ENCODE peak calls at places on chromosomes 5 and 9, in seven cellular contexts. One of them, this sample, is unnamed.

GRCh38 chr9:85425153-85425611 is 316.6 kb downstream of the AGTPBP1 start:
- DNase-seq in heart right ventricle: peak
- DNase-seq in IMR-90: no peak
- DNase-seq in upper lobe of right lung: peak
- DNase-seq in sigmoid colon: no peak
- DNase-seq in pancreas: peak
- DNase-seq in H9: peak
- DNase-seq in this sample: no peak

GRCh38 chr9:88991066-88992030 is at the start of gene S1PR3:
- DNase-seq in heart right ventricle: peak
- DNase-seq in IMR-90: no peak
- DNase-seq in upper lobe of right lung: peak
- DNase-seq in sigmoid colon: peak
- DNase-seq in pancreas: peak
- DNase-seq in H9: peak
- DNase-seq in this sample: no peak

GRCh38 chr5:121108725-121109124 is 644.6 kb downstream of the PRR16 start:
- DNase-seq in heart right ventricle: no peak
- DNase-seq in IMR-90: no peak
- DNase-seq in upper lobe of right lung: no peak
- DNase-seq in sigmoid colon: no peak
- DNase-seq in pancreas: no peak
- DNase-seq in H9: peak
- DNase-seq in this sample: no peak

GRCh38 chr9:110261631-110262030 is 5.3 kb upstream of the TXN start:
- DNase-seq in heart right ventricle: no peak
- DNase-seq in IMR-90: peak
- DNase-seq in upper lobe of right lung: no peak
- DNase-seq in sigmoid colon: no peak
- DNase-seq in pancreas: no peak
- DNase-seq in H9: no peak
- DNase-seq in this sample: no peak

GRCh38 chr5:91956738-91957137 is 573.6 kb upstream of the ARRDC3 start:
- DNase-seq in heart right ventricle: no peak
- DNase-seq in IMR-90: no peak
- DNase-seq in upper lobe of right lung: no peak
- DNase-seq in sigmoid colon: no peak
- DNase-seq in pancreas: no peak
- DNase-seq in H9: peak
- DNase-seq in this sample: no peak

GRCh38 chr9:112233769-112234168 is 58.7 kb upstream of the SUSD1 start:
- DNase-seq in heart right ventricle: no peak
- DNase-seq in IMR-90: peak
- DNase-seq in upper lobe of right lung: no peak
- DNase-seq in sigmoid colon: no peak
- DNase-seq in pancreas: no peak
- DNase-seq in H9: no peak
- DNase-seq in this sample: no peak

GRCh38 chr5:172941067-172941516 is 18.1 kb upstream of the RPL26L1 start:
- DNase-seq in heart right ventricle: no peak
- DNase-seq in IMR-90: no peak
- DNase-seq in upper lobe of right lung: no peak
- DNase-seq in sigmoid colon: no peak
- DNase-seq in pancreas: peak
- DNase-seq in H9: no peak
- DNase-seq in this sample: no peak

GRCh38 chr5:96432245-96433065 is 593 bp downstream of the PCSK1 start:
- DNase-seq in heart right ventricle: no peak
- DNase-seq in IMR-90: no peak
- DNase-seq in upper lobe of right lung: no peak
- DNase-seq in sigmoid colon: no peak
- DNase-seq in pancreas: peak
- DNase-seq in H9: peak
- DNase-seq in this sample: no peak

GRCh38 chr9:68996457-68996856 is 17.5 kb downstream of the PRKACG start:
- DNase-seq in heart right ventricle: no peak
- DNase-seq in IMR-90: no peak
- DNase-seq in upper lobe of right lung: no peak
- DNase-seq in sigmoid colon: no peak
- DNase-seq in pancreas: no peak
- DNase-seq in H9: no peak
- DNase-seq in this sample: no peak

GRCh38 chr5:122170630-122171029 is 41.3 kb downstream of the ZNF474 start:
- DNase-seq in heart right ventricle: no peak
- DNase-seq in IMR-90: peak
- DNase-seq in upper lobe of right lung: no peak
- DNase-seq in sigmoid colon: no peak
- DNase-seq in pancreas: no peak
- DNase-seq in H9: peak
- DNase-seq in this sample: no peak

GRCh38 chr9:37453827-37454226 is 11.4 kb downstream of the ZBTB5 start:
- DNase-seq in heart right ventricle: no peak
- DNase-seq in IMR-90: no peak
- DNase-seq in upper lobe of right lung: no peak
- DNase-seq in sigmoid colon: no peak
- DNase-seq in pancreas: no peak
- DNase-seq in H9: no peak
- DNase-seq in this sample: no peak

GRCh38 chr9:37456808-37457207 is 8.4 kb downstream of the ZBTB5 start:
- DNase-seq in heart right ventricle: no peak
- DNase-seq in IMR-90: no peak
- DNase-seq in upper lobe of right lung: no peak
- DNase-seq in sigmoid colon: no peak
- DNase-seq in pancreas: no peak
- DNase-seq in H9: no peak
- DNase-seq in this sample: no peak

GRCh38 chr9:37452611-37453010 is 12.6 kb downstream of the ZBTB5 start:
- DNase-seq in heart right ventricle: no peak
- DNase-seq in IMR-90: no peak
- DNase-seq in upper lobe of right lung: no peak
- DNase-seq in sigmoid colon: no peak
- DNase-seq in pancreas: no peak
- DNase-seq in H9: no peak
- DNase-seq in this sample: no peak

GRCh38 chr9:37455884-37456647 is 9.2 kb downstream of the ZBTB5 start:
- DNase-seq in heart right ventricle: no peak
- DNase-seq in IMR-90: no peak
- DNase-seq in upper lobe of right lung: no peak
- DNase-seq in sigmoid colon: no peak
- DNase-seq in pancreas: no peak
- DNase-seq in H9: no peak
- DNase-seq in this sample: no peak

DNA sequence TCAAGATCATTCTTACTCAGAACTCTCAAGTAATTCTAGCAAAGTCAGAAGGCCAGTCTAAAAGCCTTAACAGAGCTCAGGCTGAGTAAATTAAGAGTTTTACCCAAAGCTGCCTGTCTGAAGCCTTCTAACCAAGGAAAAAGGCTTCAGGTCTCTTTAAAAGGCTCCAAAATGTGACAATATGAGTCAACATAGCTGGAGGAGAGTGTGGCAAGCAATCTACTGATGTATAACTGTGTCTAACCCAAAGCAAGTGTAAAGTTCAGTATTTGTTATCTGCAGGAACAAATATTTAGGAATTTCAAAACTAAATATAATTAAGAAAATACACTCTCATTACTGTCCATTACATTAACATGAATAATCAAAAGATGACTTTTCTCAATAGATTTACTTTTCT is 11.0 kb downstream of the ZBTB5 start:
- DNase-seq in heart right ventricle: no peak
- DNase-seq in IMR-90: peak
- DNase-seq in upper lobe of right lung: no peak
- DNase-seq in sigmoid colon: no peak
- DNase-seq in pancreas: no peak
- DNase-seq in H9: no peak
- DNase-seq in this sample: no peak
- TF ChIP-seq CTCF in heart right ventricle: no peak
- TF ChIP-seq CTCF in IMR-90: no peak
- TF ChIP-seq CTCF in upper lobe of right lung: no peak
- TF ChIP-seq CTCF in sigmoid colon: no peak
- TF ChIP-seq CTCF in pancreas: no peak
- TF ChIP-seq CTCF in H9: no peak
- TF ChIP-seq CTCF in this sample: no peak

GRCh38 chr5:142674438-142675210 is 11.3 kb downstream of the FGF1 start:
- DNase-seq in heart right ventricle: peak
- DNase-seq in IMR-90: peak
- DNase-seq in upper lobe of right lung: no peak
- DNase-seq in sigmoid colon: no peak
- DNase-seq in pancreas: no peak
- DNase-seq in H9: no peak
- DNase-seq in this sample: no peak

GRCh38 chr5:142678615-142679014 is 7.3 kb downstream of the FGF1 start:
- DNase-seq in heart right ventricle: no peak
- DNase-seq in IMR-90: no peak
- DNase-seq in upper lobe of right lung: no peak
- DNase-seq in sigmoid colon: no peak
- DNase-seq in pancreas: no peak
- DNase-seq in H9: no peak
- DNase-seq in this sample: no peak

GRCh38 chr5:142677212-142677611 is 8.7 kb downstream of the FGF1 start:
- DNase-seq in heart right ventricle: no peak
- DNase-seq in IMR-90: peak
- DNase-seq in upper lobe of right lung: no peak
- DNase-seq in sigmoid colon: no peak
- DNase-seq in pancreas: no peak
- DNase-seq in H9: no peak
- DNase-seq in this sample: no peak

GRCh38 chr5:142671801-142672200 is 14.1 kb downstream of the FGF1 start:
- DNase-seq in heart right ventricle: no peak
- DNase-seq in IMR-90: peak
- DNase-seq in upper lobe of right lung: no peak
- DNase-seq in sigmoid colon: no peak
- DNase-seq in pancreas: no peak
- DNase-seq in H9: no peak
- DNase-seq in this sample: no peak

GRCh38 chr5:142675211-142675599 is 10.7 kb downstream of the FGF1 start:
- DNase-seq in heart right ventricle: no peak
- DNase-seq in IMR-90: no peak
- DNase-seq in upper lobe of right lung: no peak
- DNase-seq in sigmoid colon: no peak
- DNase-seq in pancreas: no peak
- DNase-seq in H9: no peak
- DNase-seq in this sample: no peak
- H3K27ac ChIP-seq in heart right ventricle: peak
- H3K27ac ChIP-seq in IMR-90: no peak
- H3K27ac ChIP-seq in upper lobe of right lung: no peak
- H3K27ac ChIP-seq in sigmoid colon: no peak
- H3K27ac ChIP-seq in pancreas: no peak
- H3K27ac ChIP-seq in H9: no peak
- H3K27ac ChIP-seq in this sample: no peak

GRCh38 chr5:32076699-32077695 is 97.1 kb downstream of the GOLPH3 start:
- DNase-seq in heart right ventricle: peak
- DNase-seq in IMR-90: peak
- DNase-seq in upper lobe of right lung: no peak
- DNase-seq in sigmoid colon: no peak
- DNase-seq in pancreas: no peak
- DNase-seq in H9: no peak
- DNase-seq in this sample: peak
- TF ChIP-seq CTCF in heart right ventricle: peak
- TF ChIP-seq CTCF in IMR-90: peak
- TF ChIP-seq CTCF in upper lobe of right lung: peak
- TF ChIP-seq CTCF in sigmoid colon: peak
- TF ChIP-seq CTCF in pancreas: peak
- TF ChIP-seq CTCF in H9: peak
- TF ChIP-seq CTCF in this sample: peak

GRCh38 chr9:37995348-37995737 is 73.7 kb downstream of the SHB start:
- DNase-seq in heart right ventricle: no peak
- DNase-seq in IMR-90: no peak
- DNase-seq in upper lobe of right lung: no peak
- DNase-seq in sigmoid colon: no peak
- DNase-seq in pancreas: peak
- DNase-seq in H9: no peak
- DNase-seq in this sample: no peak

GRCh38 chr9:37997636-37998374 is 71.2 kb downstream of the SHB start:
- DNase-seq in heart right ventricle: no peak
- DNase-seq in IMR-90: no peak
- DNase-seq in upper lobe of right lung: no peak
- DNase-seq in sigmoid colon: peak
- DNase-seq in pancreas: peak
- DNase-seq in H9: no peak
- DNase-seq in this sample: no peak

GRCh38 chr9:37996812-37997202 is 72.2 kb downstream of the SHB start:
- DNase-seq in heart right ventricle: no peak
- DNase-seq in IMR-90: no peak
- DNase-seq in upper lobe of right lung: no peak
- DNase-seq in sigmoid colon: no peak
- DNase-seq in pancreas: peak
- DNase-seq in H9: no peak
- DNase-seq in this sample: no peak

GRCh38 chr9:37994639-37995347 is 74.2 kb downstream of the SHB start:
- DNase-seq in heart right ventricle: peak
- DNase-seq in IMR-90: peak
- DNase-seq in upper lobe of right lung: peak
- DNase-seq in sigmoid colon: peak
- DNase-seq in pancreas: peak
- DNase-seq in H9: no peak
- DNase-seq in this sample: no peak

DNA sequence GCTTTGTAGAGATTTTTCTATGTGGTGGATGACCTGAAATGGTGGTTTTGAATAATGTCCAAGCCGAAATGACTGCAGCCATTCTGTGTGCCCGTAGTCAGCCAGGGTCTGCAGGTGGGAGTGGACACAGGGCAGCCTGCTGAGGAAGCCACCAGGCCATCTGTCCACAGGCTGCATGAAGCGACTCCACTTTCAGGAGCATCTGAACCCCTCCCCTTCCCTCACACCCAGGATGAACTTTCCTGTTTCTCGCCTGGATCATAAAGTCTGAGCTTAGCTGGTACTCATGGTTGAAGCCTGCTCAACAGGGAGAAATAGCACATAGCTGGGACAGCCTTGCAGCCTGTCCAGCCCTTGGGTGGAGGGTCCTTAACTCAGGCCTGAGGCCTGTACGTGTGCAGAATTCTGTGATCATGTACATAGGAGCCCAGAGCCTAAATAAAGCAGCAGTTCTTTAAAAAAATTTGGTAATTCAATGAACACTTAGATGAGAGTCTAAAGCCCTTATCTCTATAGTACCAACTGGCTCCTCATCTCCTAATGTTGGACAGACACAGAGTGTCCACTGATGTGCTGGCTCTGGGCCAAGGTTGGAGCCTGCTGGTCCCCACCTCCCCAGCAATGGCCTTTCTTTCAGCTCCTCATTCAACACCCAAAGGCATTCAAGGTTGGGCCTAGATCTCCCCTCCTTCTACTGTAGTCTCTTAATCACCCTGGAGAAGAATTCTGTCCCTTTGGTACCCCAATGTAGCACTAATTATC is 72.8 kb downstream of the SHB start:
- DNase-seq in heart right ventricle: no peak
- DNase-seq in IMR-90: no peak
- DNase-seq in upper lobe of right lung: peak
- DNase-seq in sigmoid colon: no peak
- DNase-seq in pancreas: peak
- DNase-seq in H9: no peak
- DNase-seq in this sample: no peak
- H3K27ac ChIP-seq in heart right ventricle: no peak
- H3K27ac ChIP-seq in IMR-90: peak
- H3K27ac ChIP-seq in upper lobe of right lung: no peak
- H3K27ac ChIP-seq in sigmoid colon: no peak
- H3K27ac ChIP-seq in pancreas: no peak
- H3K27ac ChIP-seq in H9: no peak
- H3K27ac ChIP-seq in this sample: no peak